ENCODE peak calls at places on chromosomes 5 and 9, in nine cellular contexts. V is brain microvascular endothelial cell, N is GM12878, K is astrocyte of the spinal cord, B is GM12865, T is retinal pigment epithelial cell, S is right lobe of liver, W is GM23338, E is stomach. C is an unnamed sample.
A peak's percentile ranks its signal among the peaks of the same experiment; 100 is the strongest.

GRCh38 chr5:32210151-32210550 is 36.0 kb upstream of the GOLPH3 start:
- DNase-seq in V (no peak), N (no peak), K (no peak), B (peak; percentile 14), T (no peak), S (no peak), W (no peak), E (no peak), C (no peak)

GRCh38 chr5:73821003-73821402 is 195.0 kb downstream of the ARHGEF28 start:
- DNase-seq in V (no peak), N (no peak), K (no peak), B (no peak), T (no peak), S (no peak), W (no peak), E (no peak), C (no peak)

GRCh38 chr9:130833324-130833990 is 1.6 kb upstream of the ABL1 start:
- DNase-seq in V (no peak), N (no peak), K (peak; percentile 78), B (no peak), T (no peak), S (no peak), W (no peak), E (no peak), C (no peak)

GRCh38 chr5:33594006-33594405 is 153.2 kb downstream of the TARS1 start:
- DNase-seq in V (peak; percentile 25), N (no peak), K (no peak), B (no peak), T (no peak), S (no peak), W (no peak), E (no peak), C (no peak)

GRCh38 chr5:32711693-32712462 is 757 bp downstream of the NPR3 start:
- DNase-seq in V (peak; percentile 22), N (no peak), K (peak; percentile 43), B (no peak), T (no peak), S (no peak), W (peak; percentile 52), E (no peak), C (no peak)

GRCh38 chr9:131714161-131714646 is 25.7 kb downstream of the RAPGEF1 start:
- DNase-seq in V (peak; percentile 80), N (no peak), K (peak; percentile 90), B (no peak), T (no peak), S (no peak), W (no peak), E (peak; percentile 73), C (peak; percentile 77)

GRCh38 chr5:68962632-68963484 is 131.0 kb upstream of the SLC30A5 start:
- DNase-seq in V (peak; percentile 60), N (no peak), K (peak; percentile 68), B (peak; percentile 32), T (peak; percentile 11), S (peak; percentile 80), W (peak; percentile 91), E (peak; percentile 69), C (peak; percentile 12)

GRCh38 chr5:55896663-55897062 is 45.5 kb downstream of the IL31RA start:
- DNase-seq in V (no peak), N (no peak), K (no peak), B (no peak), T (no peak), S (no peak), W (no peak), E (no peak), C (no peak)

GRCh38 chr5:37738057-37738691 is 101.7 kb downstream of the GDNF start:
- DNase-seq in V (peak; percentile 93), N (peak; percentile 62), K (peak; percentile 94), B (peak; percentile 73), T (peak; percentile 91), S (no peak), W (no peak), E (no peak), C (peak; percentile 85)

DNA sequence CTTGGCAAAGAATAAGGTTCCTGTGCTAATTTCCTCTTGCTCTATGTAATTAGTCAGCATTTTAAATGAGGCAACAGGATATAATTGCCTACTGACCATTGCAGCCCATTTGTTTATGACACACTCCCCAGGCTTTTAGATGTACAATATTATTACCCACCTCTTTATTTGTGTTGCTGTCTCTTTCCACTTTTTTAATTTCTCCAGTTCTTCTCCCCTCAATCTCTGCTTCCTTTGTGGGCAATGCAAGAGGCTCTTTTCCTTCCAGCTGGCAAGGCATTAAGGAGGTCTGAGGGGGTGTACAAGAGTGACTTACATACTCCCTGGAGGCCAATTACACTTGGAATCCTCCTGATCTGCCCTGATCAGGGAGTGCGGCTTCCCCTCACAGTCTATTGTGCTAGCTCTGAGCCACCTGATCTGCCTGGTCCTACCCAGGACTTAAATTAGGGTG is 418.8 kb downstream of the NR2F1-AS1 start:
- DNase-seq in V (peak; percentile 46), N (no peak), K (peak; percentile 68), B (no peak), T (peak; percentile 38), S (no peak), W (no peak), E (no peak), C (no peak)
- H3K4me3 ChIP-seq in V (no peak overlapping the region), N (no peak overlapping the region), K (no peak overlapping the region), B (no peak overlapping the region), T (no peak overlapping the region), S (no peak overlapping the region), W (no peak overlapping the region), E (no peak overlapping the region), C (no peak overlapping the region)

GRCh38 chr5:108876451-108876850 is 128.8 kb downstream of the FER start:
- DNase-seq in V (no peak), N (no peak), K (no peak), B (no peak), T (no peak), S (no peak), W (no peak), E (no peak), C (no peak)
- TF ChIP-seq CTCF in V (no peak), N (no peak), K (no peak), B (no peak), T (no peak), S (no peak), W (no peak), E (no peak), C (no peak)

GRCh38 chr5:154793599-154794524 is 38.7 kb downstream of the LARP1 start:
- DNase-seq in V (peak; percentile 44), N (no peak), K (peak; percentile 19), B (no peak), T (no peak), S (no peak), W (no peak), E (no peak), C (no peak)
- H3K4me3 ChIP-seq in V (no peak overlapping the region), N (no peak overlapping the region), K (no peak overlapping the region), B (no peak overlapping the region), T (no peak overlapping the region), S (no peak overlapping the region), W (no peak overlapping the region), E (no peak overlapping the region), C (no peak overlapping the region)

GRCh38 chr5:180209137-180209581 is at the start of gene RASGEF1C:
- DNase-seq in V (no peak), N (no peak), K (peak; percentile 47), B (peak; percentile 49), T (peak; percentile 9), S (peak; percentile 68), W (peak; percentile 85), E (peak; percentile 71), C (no peak)
- TF ChIP-seq CTCF in V (peak; percentile 43), N (peak; percentile 44), K (peak; percentile 33), B (peak; percentile 29), T (peak; percentile 30), S (peak; percentile 22), W (peak; percentile 70), E (no peak), C (no peak)

GRCh38 chr5:134146651-134147544 is 29.9 kb downstream of the SKP1 start:
- DNase-seq in V (no peak), N (no peak), K (no peak), B (no peak), T (no peak), S (no peak), W (no peak), E (no peak), C (no peak)
- H3K4me3 ChIP-seq in V (no peak overlapping the region), N (no peak overlapping the region), K (no peak overlapping the region), B (no peak overlapping the region), T (no peak overlapping the region), S (no peak overlapping the region), W (no peak overlapping the region), E (no peak overlapping the region), C (no peak overlapping the region)

GRCh38 chr5:13878357-13878756 is 66.1 kb downstream of the DNAH5 start:
- DNase-seq in V (no peak), N (no peak), K (no peak), B (no peak), T (no peak), S (no peak), W (peak; percentile 48), E (no peak), C (no peak)
- TF ChIP-seq CTCF in V (no peak), N (no peak), K (no peak), B (no peak), T (no peak), S (no peak), W (peak; percentile 29), E (no peak), C (peak; percentile 16)